ENCODE peak calls at places on chromosomes 12 and 14, in four cellular contexts. Y is K562, H is HepG2, P is H1. O is an unnamed sample.

GRCh38 chr14:70186826-70187483 is 1.8 kb downstream of the SLC8A3 start:
- DNase-seq in P (peak; percentile 62), H (no peak), Y (no peak), O (no peak)

GRCh38 chr14:20848316-20848954 is 42.8 kb upstream of the RNASE3 start:
- DNase-seq in P (no peak), H (no peak), Y (no peak), O (no peak)

GRCh38 chr12:99495797-99496196 is 151.8 kb upstream of the GARIN6 start:
- DNase-seq in H (no peak), Y (no peak), P (no peak), O (no peak)

GRCh38 chr14:49865431-49865859 is 12.9 kb upstream of the NEMF start:
- DNase-seq in Y (no peak), P (peak; percentile 87), H (peak; percentile 48), O (no peak)

GRCh38 chr12:6950944-6951540 is at the start of gene PTPN6:
- DNase-seq in Y (no peak), P (no peak), H (no peak), O (no peak)

GRCh38 chr12:5499566-5500325 is 67.8 kb downstream of the NTF3 start:
- DNase-seq in Y (no peak), P (no peak), H (no peak), O (no peak)

GRCh38 chr14:45621731-45622130 is 368.7 kb upstream of the MIS18BP1 start:
- DNase-seq in Y (no peak), P (no peak), H (no peak), O (no peak)

GRCh38 chr14:23478109-23478698 is 8.7 kb downstream of the NGDN start:
- DNase-seq in H (peak; percentile 77), P (peak; percentile 56), Y (peak; percentile 27), O (peak; percentile 16)

GRCh38 chr12:31004666-31005065 is 69.0 kb upstream of the DDX11 start:
- DNase-seq in P (no peak), H (no peak), Y (no peak), O (no peak)

GRCh38 chr12:50074936-50075807 is 10.0 kb upstream of the SMARCD1 start:
- DNase-seq in Y (peak; percentile 82), H (peak; percentile 82), P (peak; percentile 93), O (peak; percentile 37)
- TF ChIP-seq HDAC6 in Y (no peak), H (no peak), P (no peak), O (no peak)

DNA sequence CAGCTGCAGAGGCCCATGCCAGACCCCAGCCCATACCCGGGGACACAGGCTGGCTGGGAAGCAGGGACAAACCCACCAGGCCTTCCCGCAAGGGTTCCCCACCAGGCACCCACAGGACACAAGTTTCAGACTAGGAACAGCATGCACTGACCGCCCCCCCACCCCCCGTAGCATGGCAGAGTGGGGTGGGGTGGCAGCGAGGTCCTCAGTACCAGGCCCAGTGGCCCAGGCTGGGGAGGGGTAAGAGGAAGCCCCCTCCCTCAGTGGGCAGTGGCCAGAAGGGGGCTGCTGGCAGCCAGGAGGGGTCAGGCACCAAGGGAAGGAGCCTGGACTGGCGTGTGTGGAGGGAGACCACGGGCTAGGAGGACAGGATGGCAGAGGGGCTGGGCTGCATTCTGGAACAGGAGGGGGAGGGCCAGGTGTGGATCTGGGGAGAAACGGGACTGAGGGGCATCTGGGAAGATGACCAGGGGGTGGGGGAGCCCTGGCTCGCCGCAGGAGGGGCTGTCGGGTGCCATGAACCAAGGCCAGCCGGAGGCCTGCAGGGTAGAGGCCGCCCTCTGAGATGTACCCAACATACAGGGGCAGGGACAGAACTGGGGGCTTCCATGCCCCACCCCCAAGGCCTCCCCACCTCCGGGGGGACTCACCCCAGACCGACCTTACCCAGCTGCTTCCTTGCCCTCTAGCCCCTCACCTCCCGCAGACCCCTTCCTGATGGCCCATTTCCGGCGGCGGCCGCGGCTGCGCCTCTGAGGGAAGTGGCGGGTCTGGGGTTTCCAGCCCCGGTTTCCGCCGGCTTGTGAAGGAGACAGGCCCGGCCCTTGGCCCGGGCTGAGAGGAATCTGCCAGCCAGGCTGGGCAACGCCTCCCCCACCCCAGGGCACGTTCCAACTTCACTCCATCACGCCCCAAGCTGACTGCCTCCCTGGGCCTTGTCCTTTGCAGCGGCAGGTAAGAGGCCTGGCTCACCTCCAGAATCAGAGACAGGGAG is 5.6 kb upstream of the JAG2 start:
- DNase-seq in P (no peak), H (no peak), Y (no peak), O (no peak)
- TF ChIP-seq YY1 in P (no peak), H (no peak), Y (no peak), O (no peak)

GRCh38 chr12:830111-830867 is 77.9 kb downstream of the WNK1 start:
- DNase-seq in P (no peak), Y (no peak), H (no peak), O (no peak)

GRCh38 chr12:823043-823698 is 70.8 kb downstream of the WNK1 start:
- DNase-seq in H (no peak), Y (no peak), P (no peak), O (peak; percentile 82)

GRCh38 chr12:828726-829395 is 76.5 kb downstream of the WNK1 start:
- DNase-seq in Y (no peak), H (no peak), P (no peak), O (no peak)
- TF ChIP-seq HDAC6 in Y (no peak), H (no peak), P (no peak), O (no peak)

DNA sequence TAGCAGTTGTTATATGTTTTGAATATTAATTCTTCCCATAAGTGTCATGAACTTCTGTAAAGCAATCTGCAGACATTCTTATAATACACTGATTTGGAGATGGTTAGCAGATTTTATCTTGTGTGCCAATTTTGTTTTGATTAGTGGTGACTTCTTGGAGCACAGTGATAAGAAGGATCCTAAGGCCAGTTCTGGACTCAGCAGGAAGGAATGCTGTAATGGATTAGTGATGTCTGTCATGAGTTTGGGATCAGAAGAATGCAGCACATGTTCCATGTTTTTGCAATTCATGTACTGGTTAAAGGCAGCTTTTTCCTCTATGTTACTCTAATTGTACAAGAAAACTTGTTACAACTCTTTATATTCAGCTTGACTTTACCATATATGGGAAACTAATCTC is 91.5 kb downstream of the UNC79 start:
- DNase-seq in P (no peak), H (no peak), Y (no peak), O (no peak)
- TF ChIP-seq YY1 in P (no peak), H (no peak), Y (no peak), O (no peak)

DNA sequence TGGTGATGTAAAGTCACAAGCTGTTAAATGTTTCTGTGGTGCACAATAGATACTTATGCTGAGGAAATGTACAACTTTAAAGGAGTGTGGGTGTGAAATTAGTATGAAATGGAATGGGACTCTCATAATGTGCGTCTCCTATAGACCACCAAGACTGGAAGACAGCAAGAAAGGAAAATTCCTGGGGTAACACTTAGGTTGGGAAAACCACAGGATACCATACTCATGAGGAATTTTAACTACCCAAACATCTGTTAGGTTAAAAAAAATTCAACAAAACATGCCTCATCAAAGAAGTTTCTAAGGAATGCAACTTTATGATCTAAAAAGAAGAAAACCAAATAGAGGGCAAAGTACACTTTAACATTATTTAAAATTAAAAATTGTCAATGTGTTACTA is 113.7 kb upstream of the MYF6 start:
- DNase-seq in Y (no peak), P (no peak), H (no peak), O (no peak)
- TF ChIP-seq HDAC6 in Y (no peak), P (no peak), H (no peak), O (no peak)

GRCh38 chr12:52600475-52600874 is 788 bp downstream of the KRT72 start:
- DNase-seq in Y (no peak), H (no peak), P (no peak), O (no peak)

GRCh38 chr12:52600071-52600470 is 1.2 kb downstream of the KRT72 start:
- DNase-seq in P (no peak), H (no peak), Y (no peak), O (no peak)

GRCh38 chr12:52600941-52601481 is at the start of gene KRT72:
- DNase-seq in H (no peak), P (peak; percentile 47), Y (no peak), O (no peak)

GRCh38 chr12:52601671-52602070 is 408 bp upstream of the KRT72 start:
- DNase-seq in Y (no peak), H (no peak), P (peak; percentile 31), O (no peak)

GRCh38 chr12:52598966-52599365 is 2.3 kb downstream of the KRT72 start:
- DNase-seq in P (no peak), Y (no peak), H (no peak), O (no peak)
- TF ChIP-seq YY1 in P (no peak), Y (no peak), H (no peak), O (no peak)